ENCODE peak calls at places on chromosomes 2 and 18, in five cellular contexts. Z is endothelial cell of umbilical vein, N is thyroid gland, T is NB4, V is uterus. B is an unnamed sample.

GRCh38 chr2:10787176-10787968 is 25.2 kb downstream of the PDIA6 start:
- DNase-seq in V (no peak), N (no peak), T (peak; percentile 54), Z (peak; percentile 26), B (no peak)

GRCh38 chr18:75204978-75205759 is 3.8 kb downstream of the PTGR3 start:
- DNase-seq in Z (no peak), T (no peak), V (no peak), N (no peak), B (no peak)

GRCh38 chr2:63049291-63050185 is 1.1 kb upstream of the OTX1 start:
- DNase-seq in T (peak; percentile 31), N (no peak), V (no peak), Z (peak; percentile 44), B (peak; percentile 50)

GRCh38 chr2:220015576-220015975 is 388.1 kb downstream of the SLC4A3 start:
- DNase-seq in T (no peak), V (no peak), Z (no peak), N (no peak), B (no peak)

GRCh38 chr2:157184161-157184910 is 73.2 kb upstream of the GALNT5 start:
- DNase-seq in Z (no peak), N (no peak), V (no peak), T (no peak), B (no peak)

GRCh38 chr2:147172493-147173185 is 672.2 kb upstream of the ACVR2A start:
- DNase-seq in V (no peak), T (no peak), Z (no peak), N (no peak), B (no peak)

GRCh38 chr2:122081743-122082142 is 326.3 kb downstream of the TSN start:
- DNase-seq in V (no peak), Z (no peak), N (no peak), T (no peak), B (no peak)

GRCh38 chr2:237403024-237403882 is 10.7 kb downstream of the COL6A3 start:
- DNase-seq in Z (no peak), T (no peak), V (no peak), N (no peak), B (no peak)

GRCh38 chr2:48578313-48578712 is 39.3 kb upstream of the GTF2A1L start:
- DNase-seq in T (no peak), V (no peak), N (no peak), Z (no peak), B (no peak)

GRCh38 chr2:225725726-225726125 is 326.2 kb downstream of the NYAP2 start:
- DNase-seq in V (peak; percentile 21), N (no peak), Z (peak; percentile 52), T (no peak), B (no peak)

GRCh38 chr2:19607931-19608762 is 249.7 kb upstream of the OSR1 start:
- DNase-seq in Z (no peak), V (no peak), N (no peak), T (no peak), B (no peak)

GRCh38 chr18:13216732-13217465 is 1.7 kb upstream of the LDLRAD4 start:
- DNase-seq in V (peak; percentile 61), N (peak; percentile 47), Z (peak; percentile 22), T (peak; percentile 21), B (peak; percentile 68)

GRCh38 chr18:79380816-79381806 is 14.6 kb upstream of the NFATC1 start:
- DNase-seq in T (peak; percentile 67), N (peak; percentile 66), Z (peak; percentile 59), V (peak; percentile 78), B (peak; percentile 68)

GRCh38 chr2:29578084-29578598 is 343.2 kb downstream of the ALK start:
- DNase-seq in N (no peak), Z (no peak), T (no peak), V (no peak), B (no peak)

GRCh38 chr2:134581877-134582546 is 136.8 kb downstream of the TMEM163 start:
- DNase-seq in Z (no peak), T (no peak), V (no peak), N (no peak), B (no peak)

GRCh38 chr2:230928701-230929380 is 3.8 kb upstream of the GPR55 start:
- DNase-seq in N (no peak), T (no peak), Z (no peak), V (no peak), B (peak; percentile 37)

GRCh38 chr2:172109670-172110421 is 7.1 kb upstream of the DLX2 start:
- DNase-seq in N (no peak), Z (no peak), T (no peak), V (no peak), B (no peak)

GRCh38 chr2:211349031-211349430 is 792.6 kb downstream of the CPS1 start:
- DNase-seq in V (no peak), T (no peak), N (no peak), Z (no peak), B (no peak)

GRCh38 chr2:84879595-84880394 is 1.1 kb downstream of the TRABD2A start:
- DNase-seq in T (no peak), Z (no peak), N (peak; percentile 10), V (no peak), B (no peak)

GRCh38 chr2:229133155-229133772 is 137.8 kb downstream of the PID1 start:
- DNase-seq in V (no peak), Z (no peak), N (no peak), T (peak; percentile 41), B (no peak)

GRCh38 chr2:216619411-216620393 is 13.5 kb upstream of the IGFBP2 start:
- DNase-seq in V (no peak), T (peak; percentile 99), Z (no peak), N (no peak), B (no peak)

GRCh38 chr2:8533923-8534322 is 147.9 kb upstream of the ID2 start:
- DNase-seq in T (no peak), V (no peak), N (no peak), Z (no peak), B (no peak)

GRCh38 chr2:162090109-162090508 is 16.1 kb upstream of the DPP4 start:
- DNase-seq in N (no peak), V (no peak), Z (peak; percentile 50), T (no peak), B (no peak)

GRCh38 chr2:236644502-236644911 is 74.9 kb downstream of the ACKR3 start:
- DNase-seq in T (no peak), N (no peak), Z (no peak), V (no peak), B (peak; percentile 21)

GRCh38 chr2:206798009-206798408 is 32.6 kb downstream of the FASTKD2 start:
- DNase-seq in N (no peak), V (no peak), Z (peak; percentile 87), T (peak; percentile 75), B (no peak)

GRCh38 chr2:66729391-66729790 is 294.5 kb downstream of the MEIS1 start:
- DNase-seq in T (no peak), N (no peak), Z (no peak), V (no peak), B (no peak)

GRCh38 chr2:136375017-136375901 is 257.3 kb upstream of the CXCR4 start:
- DNase-seq in V (no peak), T (no peak), Z (no peak), N (no peak), B (no peak)

GRCh38 chr2:227890495-227891079 is 19.2 kb downstream of the DAW1 start:
- DNase-seq in T (peak; percentile 68), N (no peak), Z (peak; percentile 58), V (no peak), B (no peak)

GRCh38 chr2:156352911-156353310 is 20.4 kb upstream of the NR4A2 start:
- DNase-seq in T (no peak), N (no peak), V (no peak), Z (no peak), B (no peak)

GRCh38 chr2:203631068-203631757 is 75.2 kb upstream of the CD28 start:
- DNase-seq in Z (no peak), N (no peak), T (no peak), V (no peak), B (no peak)

GRCh38 chr2:71743995-71744675 is 290.8 kb downstream of the DYSF start:
- DNase-seq in T (no peak), Z (peak; percentile 57), V (no peak), N (no peak), B (no peak)

GRCh38 chr18:24530630-24531111 is 70.2 kb downstream of the HRH4 start:
- DNase-seq in V (peak; percentile 23), Z (peak; percentile 81), T (peak; percentile 65), N (no peak), B (no peak)

GRCh38 chr18:29164993-29165599 is 988.2 kb upstream of the CDH2 start:
- DNase-seq in V (no peak), N (no peak), Z (peak; percentile 89), T (no peak), B (no peak)
- TF ChIP-seq POLR2A in V (no peak), N (no peak), Z (no peak), T (no peak), B (no peak)

GRCh38 chr18:68627812-68628211 is 87.1 kb downstream of the TMX3 start:
- DNase-seq in Z (no peak), T (no peak), N (no peak), V (no peak), B (no peak)

DNA sequence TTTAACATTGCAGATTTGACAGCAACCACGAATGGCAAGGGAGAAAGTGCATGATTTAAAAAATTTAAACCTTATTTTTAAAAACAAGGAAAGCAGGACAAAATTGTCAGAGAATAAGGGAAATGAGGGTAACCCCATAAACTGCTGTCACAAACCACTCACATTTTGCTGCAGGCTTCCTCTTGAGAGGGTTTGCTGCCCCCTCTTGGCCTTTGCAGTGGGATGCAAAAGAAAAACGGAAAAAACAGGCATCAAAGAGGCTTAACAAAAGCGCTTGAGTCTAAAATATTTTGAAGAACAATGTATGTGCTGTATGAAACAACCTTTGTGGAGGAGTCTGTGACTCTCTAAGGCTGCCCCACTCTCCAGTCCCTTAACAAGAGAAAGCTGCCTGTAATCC is 91.6 kb downstream of the TMX3 start:
- DNase-seq in T (peak; percentile 54), V (peak; percentile 20), Z (peak; percentile 72), N (no peak), B (no peak)
- H3K4me3 ChIP-seq in T (no peak overlapping the region), V (no peak overlapping the region), Z (no peak overlapping the region), N (no peak overlapping the region), B (no peak overlapping the region)

DNA sequence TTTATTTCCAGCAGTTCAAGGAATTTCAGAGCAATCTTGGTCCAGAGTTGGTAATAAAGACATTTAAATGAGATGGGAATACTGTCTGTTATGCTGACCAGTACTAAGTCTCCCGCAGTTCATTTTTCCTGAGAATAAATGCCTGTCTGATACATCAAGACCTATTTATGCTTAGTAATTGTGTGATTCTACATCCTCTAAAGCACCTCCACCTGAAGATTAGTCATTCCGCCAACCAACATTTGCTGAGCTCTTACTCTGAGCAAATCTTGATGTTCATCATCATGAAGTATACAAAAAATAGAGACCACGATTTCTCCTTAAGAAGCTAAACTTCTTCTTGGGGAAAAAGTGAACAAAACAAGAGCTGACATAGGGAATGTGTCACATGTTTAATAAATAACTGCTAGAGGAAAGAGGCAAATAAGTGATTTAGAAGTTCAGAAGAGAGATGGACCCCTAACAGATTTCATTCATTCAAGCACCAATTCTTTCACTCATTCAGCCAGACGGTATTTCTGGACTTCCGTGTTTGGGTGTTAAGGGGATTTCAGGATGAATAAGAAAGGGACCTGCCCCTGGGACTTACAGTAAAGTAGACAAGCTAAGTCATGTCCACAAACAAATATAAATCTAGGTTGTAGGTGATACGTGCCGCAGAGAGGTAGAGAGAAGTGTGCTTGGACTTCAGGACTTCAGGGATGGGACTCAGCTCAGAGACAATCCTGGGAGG is 34.2 kb upstream of the PPP4R1 start:
- DNase-seq in N (no peak), V (no peak), Z (no peak), T (no peak), B (no peak)
- TF ChIP-seq POLR2A in N (no peak), V (no peak), Z (no peak), T (no peak), B (no peak)

GRCh38 chr2:60745761-60746160 is 10.3 kb upstream of the PAPOLG start:
- DNase-seq in T (peak; percentile 89), N (no peak), Z (no peak), V (no peak), B (no peak)
- H3K4me3 ChIP-seq in T (no peak overlapping the region), N (no peak overlapping the region), Z (no peak overlapping the region), V (no peak overlapping the region), B (no peak overlapping the region)

B was measured in right lobe of liver.